ENCODE peak calls at places on chromosomes 4 and X, in six cellular contexts. I is AG04449, U is HepG2, X is sigmoid colon, O is glutamatergic neuron, M is left ventricle myocardium inferior. R is an unnamed sample.

GRCh38 chr4:98249831-98250230 is 11.4 kb upstream of the RAP1GDS1 start:
- DNase-seq in I (no peak), U (no peak), X (no peak), O (no peak), M (no peak), R (no peak)

GRCh38 chr4:13527192-13527982 is 16.9 kb downstream of the NKX3-2 start:
- DNase-seq in I (no peak), U (no peak), X (peak), O (no peak), M (no peak), R (no peak)

GRCh38 chr4:3613980-3614730 is 81.9 kb upstream of the LRPAP1 start:
- DNase-seq in I (no peak), U (peak), X (peak), O (no peak), M (peak), R (peak)

GRCh38 chr4:40583850-40584439 is 45.7 kb downstream of the RBM47 start:
- DNase-seq in I (no peak), U (no peak), X (no peak), O (no peak), M (no peak), R (no peak)

GRCh38 chrX:10761447-10761846 is 141.1 kb upstream of the MID1 start:
- DNase-seq in I (no peak), U (no peak), X (no peak), O (no peak), M (no peak), R (no peak)

GRCh38 chrX:20947411-20947912 is 426.8 kb upstream of the CNKSR2 start:
- DNase-seq in I (no peak), U (no peak), X (no peak), O (no peak), M (no peak), R (no peak)

GRCh38 chrX:101274198-101274597 is 16.9 kb downstream of the TAF7L start:
- DNase-seq in I (no peak), U (no peak), X (no peak), O (no peak), M (no peak), R (no peak)

GRCh38 chrX:68947882-68948605 is 119.2 kb downstream of the EFNB1 start:
- DNase-seq in I (no peak), U (no peak), X (no peak), O (no peak), M (no peak), R (no peak)

GRCh38 chr4:26862381-26862915 is 1.8 kb downstream of the STIM2 start:
- DNase-seq in I (no peak), U (no peak), X (no peak), O (no peak), M (no peak), R (no peak)

GRCh38 chr4:55721651-55722050 is 85.6 kb upstream of the NMU start:
- DNase-seq in I (no peak), U (no peak), X (no peak), O (no peak), M (no peak), R (no peak)

GRCh38 chrX:53440631-53441517 is 6.7 kb upstream of the HSD17B10 start:
- DNase-seq in I (no peak), U (peak), X (peak), O (peak), M (peak), R (no peak)

GRCh38 chrX:3184176-3184930 is 143.1 kb downstream of the ARSF start:
- DNase-seq in I (peak), U (peak), X (peak), O (no peak), M (no peak), R (no peak)

GRCh38 chr4:184028571-184028996 is 123.5 kb downstream of the STOX2 start:
- DNase-seq in I (no peak), U (no peak), X (no peak), O (no peak), M (no peak), R (no peak)

GRCh38 chr4:21979196-21979595 is 30.6 kb upstream of the KCNIP4 start:
- DNase-seq in I (no peak), U (no peak), X (no peak), O (no peak), M (no peak), R (no peak)

GRCh38 chrX:48976086-48976485 is 4.4 kb upstream of the KCND1 start:
- DNase-seq in I (no peak), U (no peak), X (no peak), O (no peak), M (no peak), R (no peak)

GRCh38 chr4:187663076-187663475 is 332.5 kb upstream of the ZFP42 start:
- DNase-seq in I (no peak), U (no peak), X (no peak), O (no peak), M (no peak), R (no peak)

GRCh38 chrX:20432048-20432447 is 165.3 kb upstream of the RPS6KA3 start:
- DNase-seq in I (no peak), U (no peak), X (no peak), O (no peak), M (no peak), R (no peak)

GRCh38 chr4:105415281-105415744 is 58.5 kb downstream of the PPA2 start:
- DNase-seq in I (no peak), U (no peak), X (no peak), O (no peak), M (no peak), R (no peak)

GRCh38 chrX:31593353-31593752 is 521.5 kb upstream of the FTHL17 start:
- DNase-seq in I (no peak), U (no peak), X (no peak), O (no peak), M (no peak), R (no peak)

GRCh38 chrX:24392709-24393108 is 32.3 kb downstream of the SUPT20HL1 start:
- DNase-seq in I (no peak), U (no peak), X (no peak), O (no peak), M (peak), R (no peak)

GRCh38 chr4:56448301-56448700 is 12.2 kb downstream of the PAICS start:
- DNase-seq in I (no peak), U (no peak), X (no peak), O (no peak), M (no peak), R (no peak)

GRCh38 chr4:54937501-54937900 is 187.9 kb downstream of the KDR start:
- DNase-seq in I (no peak), U (no peak), X (no peak), O (no peak), M (no peak), R (no peak)

GRCh38 chrX:4150259-4150658 is 436.8 kb upstream of the PRKX start:
- DNase-seq in I (no peak), U (no peak), X (no peak), O (no peak), M (no peak), R (no peak)

GRCh38 chrX:133185119-133185518 is 33.0 kb downstream of the TFDP3 start:
- DNase-seq in I (no peak), U (no peak), X (no peak), O (no peak), M (no peak), R (no peak)

GRCh38 chr4:163748474-163748873 is 254.0 kb downstream of the TMA16 start:
- DNase-seq in I (no peak), U (no peak), X (no peak), O (peak), M (no peak), R (no peak)

GRCh38 chrX:149495573-149496071 is 9.5 kb downstream of the IDS start:
- DNase-seq in I (no peak), U (peak), X (no peak), O (no peak), M (no peak), R (no peak)

GRCh38 chrX:54807524-54808108 is at the start of gene MAGED2:
- DNase-seq in I (no peak), U (no peak), X (no peak), O (peak), M (peak), R (no peak)

GRCh38 chr4:140718240-140718639 is 37.9 kb downstream of the TBC1D9 start:
- DNase-seq in I (no peak), U (no peak), X (no peak), O (no peak), M (no peak), R (no peak)

GRCh38 chrX:150683536-150684146 is 9.6 kb upstream of the MTMR1 start:
- DNase-seq in I (no peak), U (peak), X (no peak), O (no peak), M (no peak), R (no peak)

GRCh38 chr4:164438321-164438720 is 315.6 kb upstream of the SMIM31 start:
- DNase-seq in I (no peak), U (no peak), X (no peak), O (no peak), M (no peak), R (no peak)

GRCh38 chr4:16122784-16123183 is 39.0 kb upstream of the PROM1 start:
- DNase-seq in I (no peak), U (no peak), X (no peak), O (no peak), M (no peak), R (no peak)

GRCh38 chr4:152709675-152710438 is 30.1 kb upstream of the TMEM154 start:
- DNase-seq in I (no peak), U (no peak), X (no peak), O (no peak), M (no peak), R (no peak)

GRCh38 chr4:80188801-80189458 is 8.4 kb upstream of the PRDM8 start:
- DNase-seq in I (no peak), U (no peak), X (no peak), O (no peak), M (no peak), R (no peak)

GRCh38 chr4:55030606-55031005 is 94.8 kb downstream of the KDR start:
- DNase-seq in I (no peak), U (no peak), X (no peak), O (no peak), M (no peak), R (no peak)

DNA sequence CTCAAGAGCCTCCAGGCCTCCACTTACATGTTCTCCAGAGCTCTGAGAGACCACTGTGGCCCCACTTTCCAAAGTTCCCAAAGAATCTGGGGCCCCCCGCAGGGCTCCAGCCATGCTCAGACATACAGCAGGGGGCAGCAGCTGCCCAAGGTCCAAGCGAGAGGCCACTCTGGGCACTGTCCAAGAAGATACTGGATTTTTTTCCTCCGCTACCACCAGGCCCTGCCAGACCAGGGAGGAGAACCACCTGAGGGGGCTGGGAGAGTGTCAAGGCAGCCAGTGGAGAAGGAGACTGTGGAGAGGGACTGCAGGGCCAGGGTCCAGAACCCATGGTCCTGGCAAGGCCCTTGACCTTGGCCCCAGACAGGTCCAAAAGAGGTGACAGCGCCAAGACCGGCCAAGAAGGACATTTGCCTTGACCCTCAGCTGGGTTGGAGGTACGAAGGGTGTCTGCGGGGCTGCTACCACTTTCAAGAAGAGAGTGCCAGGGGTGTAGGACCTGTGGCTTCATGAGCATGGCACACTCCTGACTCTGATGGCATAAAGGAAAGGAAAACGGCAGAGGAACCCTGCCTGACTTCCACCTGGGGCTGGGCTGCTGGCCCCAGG is 5.3 kb downstream of the EMD start:
- DNase-seq in I (no peak), U (no peak), X (peak), O (no peak), M (no peak), R (no peak)
- TF ChIP-seq CTCF in I (peak), U (peak), X (no peak), O (no peak), M (peak), R (peak)

DNA sequence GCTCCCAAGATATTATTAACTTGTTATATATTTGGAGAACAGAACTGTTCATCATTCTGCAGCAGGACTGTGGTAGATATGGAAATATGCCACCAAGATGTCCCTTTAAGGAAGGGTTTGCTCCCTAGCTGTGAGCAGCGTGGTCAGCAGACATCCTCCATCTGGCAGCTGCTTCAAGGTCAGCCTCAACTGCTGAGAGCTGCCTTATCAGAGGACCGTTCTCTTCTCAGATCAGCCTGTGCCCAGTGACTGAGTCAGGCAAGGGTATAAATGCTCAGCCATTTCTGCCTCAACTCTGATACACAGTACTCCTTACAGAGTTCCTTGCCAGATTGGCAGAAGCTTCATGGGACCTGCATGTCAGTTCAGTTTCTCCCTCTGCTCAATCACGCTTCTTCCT is 63.4 kb upstream of the MAGEB2 start:
- DNase-seq in I (no peak), U (no peak), X (no peak), O (no peak), M (no peak), R (no peak)
- TF ChIP-seq CTCF in I (no peak), U (no peak), X (no peak), O (no peak), M (no peak), R (no peak)

GRCh38 chr4:180557348-180557747 is 1685.9 kb upstream of the TENM3 start:
- DNase-seq in I (no peak), U (no peak), X (no peak), O (no peak), M (no peak), R (no peak)
- TF ChIP-seq CTCF in I (no peak), U (no peak), X (no peak), O (peak), M (no peak), R (peak)

DNA sequence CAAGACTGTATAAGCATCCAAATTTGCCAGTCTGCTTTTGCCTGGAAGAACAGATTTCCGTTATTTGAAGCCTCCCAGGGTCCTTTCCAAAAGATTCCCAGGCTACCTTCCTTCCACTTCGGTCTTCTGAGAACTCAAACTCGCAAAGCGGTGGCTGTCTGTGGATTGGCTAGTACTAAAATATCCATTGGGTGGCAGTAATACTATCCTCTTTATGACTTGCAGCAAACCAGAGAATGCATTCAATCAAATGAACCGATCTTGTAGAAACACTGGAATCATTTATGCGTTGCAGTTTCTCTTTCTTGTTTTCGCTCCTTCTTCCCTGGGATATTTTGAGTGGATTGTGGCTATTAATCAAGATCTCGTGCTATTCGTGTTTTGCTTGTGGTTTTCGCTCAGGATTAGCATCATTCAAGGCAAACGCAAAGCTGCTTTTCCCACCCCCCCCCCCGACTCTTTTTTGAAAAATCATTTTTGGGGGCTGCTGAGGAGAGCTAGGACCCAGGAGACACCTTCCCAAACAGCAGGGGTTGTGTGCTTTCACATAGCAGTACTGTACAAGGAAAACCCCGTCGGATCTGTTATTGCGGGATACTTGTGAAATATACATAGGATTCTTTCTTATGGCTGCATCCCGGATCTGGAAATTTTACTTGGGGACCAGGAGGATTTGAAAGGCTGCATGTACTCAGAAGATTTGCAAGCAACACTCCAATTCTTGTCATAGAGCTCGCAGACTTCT is at the start of gene IL1RAPL1:
- DNase-seq in I (no peak), U (no peak), X (no peak), O (no peak), M (no peak), R (no peak)
- TF ChIP-seq CTCF in I (no peak), U (no peak), X (no peak), O (no peak), M (peak), R (peak)

GRCh38 chr4:65943076-65943475 is 272.8 kb upstream of the EPHA5 start:
- DNase-seq in I (no peak), U (peak), X (no peak), O (no peak), M (no peak), R (peak)
- TF ChIP-seq CTCF in I (no peak), U (no peak), X (no peak), O (no peak), M (no peak), R (no peak)

GRCh38 chr4:790466-790820 is 35.5 kb downstream of the CPLX1 start:
- DNase-seq in I (no peak), U (no peak), X (peak), O (no peak), M (no peak), R (no peak)

GRCh38 chr4:793109-793861 is 32.6 kb downstream of the CPLX1 start:
- DNase-seq in I (no peak), U (no peak), X (no peak), O (no peak), M (no peak), R (no peak)

GRCh38 chr4:791201-791865 is 34.6 kb downstream of the CPLX1 start:
- DNase-seq in I (no peak), U (no peak), X (peak), O (no peak), M (no peak), R (no peak)

GRCh38 chr4:792729-793108 is 33.2 kb downstream of the CPLX1 start:
- DNase-seq in I (no peak), U (no peak), X (no peak), O (no peak), M (no peak), R (no peak)

DNA sequence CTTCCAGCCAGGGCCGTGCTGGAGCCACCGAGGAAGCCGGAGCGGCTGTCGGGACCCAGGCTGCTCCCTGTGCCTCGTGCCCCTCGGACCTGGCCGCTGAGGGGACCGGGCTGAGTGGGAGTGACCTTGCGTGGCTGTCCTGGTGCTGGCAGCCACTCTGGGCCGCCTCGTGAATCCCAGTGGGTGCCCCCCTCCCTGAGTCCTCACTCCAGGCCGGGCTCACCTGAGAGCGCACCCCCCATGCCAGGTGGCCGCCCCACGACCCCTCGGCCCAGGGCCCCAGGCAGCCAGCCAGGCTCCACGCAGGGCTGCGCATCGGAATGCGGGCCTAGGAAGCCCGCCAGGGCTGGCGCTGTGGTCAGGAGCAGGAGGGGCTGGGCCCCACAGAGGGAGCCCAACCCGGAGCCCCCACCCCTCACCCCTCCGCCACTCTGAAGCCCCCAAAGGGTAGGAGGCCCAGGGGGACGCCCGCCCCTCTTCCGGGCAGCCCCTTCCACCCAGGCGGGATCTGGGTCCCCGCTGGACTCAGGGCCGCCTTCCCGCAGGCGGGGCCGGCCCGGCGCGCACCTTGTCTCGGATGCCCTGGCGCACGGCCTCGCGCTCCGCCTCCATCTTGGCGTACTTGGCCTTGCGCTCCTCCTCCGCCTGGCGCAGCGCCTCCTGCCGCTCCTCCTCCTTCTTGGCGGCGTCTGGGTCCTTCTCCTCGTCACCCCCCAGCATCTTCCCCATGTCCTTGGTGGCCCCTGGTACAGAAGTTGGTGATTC is 33.9 kb downstream of the CPLX1 start:
- DNase-seq in I (no peak), U (no peak), X (no peak), O (no peak), M (no peak), R (peak)
- TF ChIP-seq CTCF in I (no peak), U (no peak), X (no peak), O (no peak), M (no peak), R (peak)

DNA sequence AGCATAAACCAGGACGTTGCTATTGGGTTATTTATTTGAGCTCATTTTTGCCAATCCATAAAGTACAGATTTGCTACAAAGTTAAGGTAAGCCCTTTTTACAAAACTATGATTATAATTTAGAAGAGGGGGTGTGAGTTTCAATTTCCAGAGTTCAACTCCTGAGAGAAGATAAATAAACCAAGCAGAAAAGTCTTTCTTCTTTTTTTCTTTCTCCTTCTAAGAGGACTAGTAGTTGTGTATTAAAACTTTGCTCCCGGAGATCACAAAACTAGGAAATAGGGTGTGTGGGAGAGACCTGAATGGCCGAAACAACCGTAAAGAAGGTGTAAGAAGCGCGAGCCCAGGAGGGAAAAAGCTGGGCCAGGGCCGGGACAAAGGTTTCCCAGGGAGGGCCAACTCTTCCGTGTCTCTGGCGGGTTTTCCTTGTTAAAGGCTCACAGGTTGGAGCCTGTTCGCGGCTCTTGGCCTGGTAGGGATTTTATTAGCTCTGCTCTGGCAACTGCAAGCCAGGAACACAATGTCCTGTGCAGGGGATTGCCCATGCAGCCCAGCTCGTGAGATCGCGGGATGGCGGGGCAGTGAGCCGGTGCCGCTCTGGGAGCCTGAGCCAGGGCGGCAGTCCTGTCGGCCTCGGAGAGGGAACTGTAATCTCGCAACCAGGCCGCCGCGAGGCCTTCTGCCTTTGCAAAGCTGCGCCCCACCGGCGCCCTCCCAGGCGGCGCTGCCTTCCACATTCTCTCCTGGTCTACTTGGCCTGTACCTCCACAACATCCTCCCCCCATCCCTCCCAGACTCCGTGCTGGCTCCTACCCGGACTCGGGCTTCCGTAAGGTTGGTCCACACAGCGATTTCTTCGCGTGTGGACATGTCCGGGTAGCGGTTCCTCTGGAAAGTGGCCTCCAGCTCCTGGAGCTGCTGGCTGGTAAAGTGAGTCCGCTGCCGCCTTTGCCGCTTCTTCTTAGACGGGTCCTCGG is 2.2 kb downstream of the PITX2 start:
- DNase-seq in I (no peak), U (no peak), X (no peak), O (peak), M (no peak), R (no peak)
- TF ChIP-seq CTCF in I (no peak), U (no peak), X (no peak), O (no peak), M (no peak), R (no peak)

GRCh38 chrX:40094041-40094899 is 3.5 kb downstream of the BCOR start:
- DNase-seq in I (no peak), U (no peak), X (peak), O (peak), M (peak), R (no peak)
- TF ChIP-seq CTCF in I (no peak), U (no peak), X (no peak), O (no peak), M (no peak), R (no peak)

R was measured in LNCaP clone FGC.